ENCODE peak calls at places on chromosomes 4 and X, in five cellular contexts. Q is GM23338, K is GM20000, Z is iris pigment epithelial cell, B is EH. R is an unnamed sample.

GRCh38 chr4:172919269-172919668 is 249.3 kb upstream of the GALNT7 start:
- DNase-seq in Q (no peak), K (no peak), Z (no peak), B (no peak), R (no peak)

GRCh38 chrX:153793291-153793690 is 884 bp downstream of the IDH3G start:
- DNase-seq in Q (no peak), K (no peak), Z (no peak), B (peak), R (no peak)

GRCh38 chr4:108113229-108113628 is 55.5 kb downstream of the LEF1 start:
- DNase-seq in Q (no peak), K (no peak), Z (no peak), B (no peak), R (no peak)

GRCh38 chr4:37767546-37767945 is 58.9 kb upstream of the PGM2 start:
- DNase-seq in Q (no peak), K (no peak), Z (peak), B (peak), R (no peak)

GRCh38 chr4:113943863-113944262 is 35.6 kb downstream of the ARSJ start:
- DNase-seq in Q (no peak), K (no peak), Z (peak), B (peak), R (no peak)

GRCh38 chr4:39045791-39046221 is 13.6 kb upstream of the TMEM156 start:
- DNase-seq in Q (no peak), K (peak), Z (peak), B (peak), R (no peak)

GRCh38 chr4:41146196-41146595 is 68.1 kb downstream of the APBB2 start:
- DNase-seq in Q (no peak), K (no peak), Z (no peak), B (peak), R (no peak)

GRCh38 chr4:19348746-19349145 is 903.0 kb upstream of the SLIT2 start:
- DNase-seq in Q (no peak), K (no peak), Z (peak), B (peak), R (no peak)

GRCh38 chr4:4869731-4870483 is 10.4 kb downstream of the MSX1 start:
- DNase-seq in Q (peak), K (no peak), Z (no peak), B (peak), R (no peak)

GRCh38 chr4:2266181-2266580 is 4.3 kb upstream of the MXD4 start:
- DNase-seq in Q (no peak), K (no peak), Z (peak), B (peak), R (no peak)

GRCh38 chr4:70518716-70519115 is 347 bp downstream of the AMTN start:
- DNase-seq in Q (no peak), K (no peak), Z (peak), B (no peak), R (no peak)

GRCh38 chr4:34181311-34181808 is 2063.0 kb downstream of the ARAP2 start:
- DNase-seq in Q (no peak), K (no peak), Z (peak), B (peak), R (no peak)

GRCh38 chrX:95662200-95662599 is 1022.4 kb upstream of the DIAPH2 start:
- DNase-seq in Q (no peak), K (peak), Z (no peak), B (no peak), R (no peak)

GRCh38 chr4:85929926-85930325 is 429.9 kb downstream of the MAPK10 start:
- DNase-seq in Q (peak), K (no peak), Z (no peak), B (no peak), R (no peak)

GRCh38 chrX:46279214-46279924 is 265.9 kb downstream of the ZNF674 start:
- DNase-seq in Q (peak), K (no peak), Z (no peak), B (peak), R (no peak)

GRCh38 chr4:2457481-2458295 is 11.2 kb upstream of the RNF4 start:
- DNase-seq in Q (no peak), K (no peak), Z (no peak), B (no peak), R (no peak)

GRCh38 chr4:82864336-82865001 is 26.5 kb downstream of the SEC31A start:
- DNase-seq in Q (no peak), K (no peak), Z (no peak), B (no peak), R (no peak)

GRCh38 chr4:5724377-5724776 is 13.4 kb downstream of the EVC start:
- DNase-seq in Q (no peak), K (no peak), Z (peak), B (peak), R (no peak)

GRCh38 chrX:29858714-29859113 is 356.6 kb upstream of the MAGEB2 start:
- DNase-seq in Q (no peak), K (no peak), Z (peak), B (peak), R (no peak)

GRCh38 chr4:6268650-6269399 is 825 bp upstream of the WFS1 start:
- DNase-seq in Q (peak), K (no peak), Z (no peak), B (no peak), R (no peak)

GRCh38 chr4:5892321-5893012 is 419 bp downstream of the CRMP1 start:
- DNase-seq in Q (peak), K (peak), Z (no peak), B (no peak), R (no peak)

GRCh38 chrX:130170752-130171445 is 863 bp upstream of the RAB33A start:
- DNase-seq in Q (peak), K (peak), Z (peak), B (peak), R (no peak)

GRCh38 chrX:69552512-69552911 is 48.4 kb downstream of the NALF2 start:
- DNase-seq in Q (no peak), K (no peak), Z (no peak), B (no peak), R (no peak)

GRCh38 chr4:46432923-46433322 is 43.0 kb upstream of the GABRA2 start:
- DNase-seq in Q (no peak), K (no peak), Z (peak), B (no peak), R (no peak)

GRCh38 chr4:11765849-11766453 is 337.3 kb upstream of the HS3ST1 start:
- DNase-seq in Q (peak), K (peak), Z (peak), B (peak), R (peak)

GRCh38 chrX:119479845-119480244 is 11.6 kb downstream of the SLC25A5 start:
- DNase-seq in Q (no peak), K (no peak), Z (no peak), B (no peak), R (no peak)

GRCh38 chrX:132292753-132293152 is 73.5 kb upstream of the RAP2C start:
- DNase-seq in Q (peak), K (peak), Z (peak), B (peak), R (peak)

GRCh38 chr4:23324291-23324690 is 565.6 kb downstream of the PPARGC1A start:
- DNase-seq in Q (no peak), K (no peak), Z (peak), B (no peak), R (no peak)

GRCh38 chr4:126969360-126969759 is 663.4 kb upstream of the INTU start:
- DNase-seq in Q (no peak), K (no peak), Z (no peak), B (no peak), R (no peak)

GRCh38 chr4:167041524-167041923 is 192.8 kb downstream of the SPOCK3 start:
- DNase-seq in Q (no peak), K (no peak), Z (no peak), B (no peak), R (no peak)

GRCh38 chrX:134971926-134972325 is 18.9 kb upstream of the SMIM10 start:
- DNase-seq in Q (no peak), K (no peak), Z (no peak), B (peak), R (no peak)

GRCh38 chr4:8769645-8770517 is 101.8 kb downstream of the HMX1 start:
- DNase-seq in Q (no peak), K (no peak), Z (no peak), B (no peak), R (no peak)

GRCh38 chrX:118254611-118255010 is 91.3 kb upstream of the WDR44 start:
- DNase-seq in Q (peak), K (peak), Z (peak), B (peak), R (peak)

GRCh38 chr4:36244257-36245084 is at the start of gene ARAP2:
- DNase-seq in Q (peak), K (peak), Z (peak), B (no peak), R (no peak)

GRCh38 chr4:95289028-95289634 is 259.6 kb downstream of the UNC5C start:
- DNase-seq in Q (no peak), K (no peak), Z (peak), B (no peak), R (no peak)

R was measured in GM12864.